ENCODE peak calls at places on chromosomes 16 and 17, in ten cellular contexts. One of them, this sample, is unnamed.

GRCh38 chr16:47475786-47476185 is 14.7 kb downstream of the PHKB start:
- DNase-seq in activated naive CD8-positive, alpha-beta T cell treated with anti-CD3 and anti-CD28 coated beads for 36 hours: no peak
- DNase-seq in KG1: no peak
- DNase-seq in epithelial cell of esophagus: peak
- DNase-seq in germinal center: no peak
- DNase-seq in gastrocnemius medialis: peak
- DNase-seq in T-cell: no peak
- DNase-seq in M059J: peak
- DNase-seq in GOT3: no peak
- DNase-seq in H9: no peak
- DNase-seq in this sample: no peak

GRCh38 chr16:4487955-4488481 is 11.8 kb downstream of the HMOX2 start:
- DNase-seq in KG1: no peak
- DNase-seq in gastrocnemius medialis: no peak
- DNase-seq in H9: no peak
- DNase-seq in epithelial cell of esophagus: peak
- DNase-seq in GOT3: no peak
- DNase-seq in T-cell: no peak
- DNase-seq in germinal center: no peak
- DNase-seq in M059J: peak
- DNase-seq in activated naive CD8-positive, alpha-beta T cell treated with anti-CD3 and anti-CD28 coated beads for 36 hours: no peak
- DNase-seq in this sample: no peak

GRCh38 chr17:80909635-80910034 is 82.0 kb upstream of the CHMP6 start:
- DNase-seq in M059J: no peak
- DNase-seq in H9: no peak
- DNase-seq in gastrocnemius medialis: no peak
- DNase-seq in germinal center: no peak
- DNase-seq in activated naive CD8-positive, alpha-beta T cell treated with anti-CD3 and anti-CD28 coated beads for 36 hours: no peak
- DNase-seq in epithelial cell of esophagus: no peak
- DNase-seq in T-cell: no peak
- DNase-seq in GOT3: no peak
- DNase-seq in KG1: no peak
- DNase-seq in this sample: no peak

GRCh38 chr16:79768594-79768993 is 168.1 kb upstream of the MAF start:
- DNase-seq in M059J: no peak
- DNase-seq in GOT3: no peak
- DNase-seq in epithelial cell of esophagus: no peak
- DNase-seq in activated naive CD8-positive, alpha-beta T cell treated with anti-CD3 and anti-CD28 coated beads for 36 hours: no peak
- DNase-seq in gastrocnemius medialis: no peak
- DNase-seq in T-cell: no peak
- DNase-seq in germinal center: no peak
- DNase-seq in KG1: no peak
- DNase-seq in H9: no peak
- DNase-seq in this sample: no peak

GRCh38 chr17:13931752-13932477 is 137.4 kb upstream of the COX10 start:
- DNase-seq in epithelial cell of esophagus: peak
- DNase-seq in gastrocnemius medialis: peak
- DNase-seq in H9: no peak
- DNase-seq in GOT3: no peak
- DNase-seq in M059J: peak
- DNase-seq in KG1: no peak
- DNase-seq in T-cell: no peak
- DNase-seq in germinal center: peak
- DNase-seq in activated naive CD8-positive, alpha-beta T cell treated with anti-CD3 and anti-CD28 coated beads for 36 hours: no peak
- DNase-seq in this sample: no peak

GRCh38 chr17:59074494-59074893 is 32.2 kb downstream of the TRIM37 start:
- DNase-seq in KG1: no peak
- DNase-seq in germinal center: no peak
- DNase-seq in H9: no peak
- DNase-seq in epithelial cell of esophagus: peak
- DNase-seq in T-cell: no peak
- DNase-seq in gastrocnemius medialis: no peak
- DNase-seq in GOT3: no peak
- DNase-seq in M059J: peak
- DNase-seq in activated naive CD8-positive, alpha-beta T cell treated with anti-CD3 and anti-CD28 coated beads for 36 hours: no peak
- DNase-seq in this sample: peak

GRCh38 chr16:78641463-78641862 is 542.0 kb downstream of the WWOX start:
- DNase-seq in epithelial cell of esophagus: no peak
- DNase-seq in T-cell: no peak
- DNase-seq in M059J: no peak
- DNase-seq in KG1: no peak
- DNase-seq in activated naive CD8-positive, alpha-beta T cell treated with anti-CD3 and anti-CD28 coated beads for 36 hours: no peak
- DNase-seq in GOT3: no peak
- DNase-seq in H9: no peak
- DNase-seq in germinal center: no peak
- DNase-seq in gastrocnemius medialis: no peak
- DNase-seq in this sample: no peak

GRCh38 chr17:63995626-63996025 is 2.5 kb upstream of the PRR29 start:
- DNase-seq in H9: peak
- DNase-seq in activated naive CD8-positive, alpha-beta T cell treated with anti-CD3 and anti-CD28 coated beads for 36 hours: no peak
- DNase-seq in M059J: no peak
- DNase-seq in GOT3: no peak
- DNase-seq in epithelial cell of esophagus: no peak
- DNase-seq in germinal center: no peak
- DNase-seq in T-cell: no peak
- DNase-seq in gastrocnemius medialis: no peak
- DNase-seq in KG1: no peak
- DNase-seq in this sample: no peak

GRCh38 chr17:57106107-57106835 is 21.2 kb downstream of the AKAP1 start:
- DNase-seq in GOT3: no peak
- DNase-seq in H9: peak
- DNase-seq in T-cell: no peak
- DNase-seq in KG1: no peak
- DNase-seq in epithelial cell of esophagus: peak
- DNase-seq in M059J: peak
- DNase-seq in activated naive CD8-positive, alpha-beta T cell treated with anti-CD3 and anti-CD28 coated beads for 36 hours: no peak
- DNase-seq in germinal center: no peak
- DNase-seq in gastrocnemius medialis: peak
- DNase-seq in this sample: no peak

GRCh38 chr16:65201446-65202010 is 79.7 kb upstream of the CDH11 start:
- DNase-seq in T-cell: no peak
- DNase-seq in germinal center: no peak
- DNase-seq in H9: no peak
- DNase-seq in epithelial cell of esophagus: no peak
- DNase-seq in M059J: peak
- DNase-seq in activated naive CD8-positive, alpha-beta T cell treated with anti-CD3 and anti-CD28 coated beads for 36 hours: no peak
- DNase-seq in KG1: no peak
- DNase-seq in GOT3: no peak
- DNase-seq in gastrocnemius medialis: no peak
- DNase-seq in this sample: no peak

GRCh38 chr16:88197481-88198456 is 185.0 kb upstream of the ZNF469 start:
- DNase-seq in M059J: no peak
- DNase-seq in activated naive CD8-positive, alpha-beta T cell treated with anti-CD3 and anti-CD28 coated beads for 36 hours: no peak
- DNase-seq in gastrocnemius medialis: no peak
- DNase-seq in KG1: no peak
- DNase-seq in GOT3: no peak
- DNase-seq in T-cell: no peak
- DNase-seq in germinal center: no peak
- DNase-seq in epithelial cell of esophagus: no peak
- DNase-seq in H9: no peak
- DNase-seq in this sample: no peak

GRCh38 chr17:65455972-65456343 is 105.5 kb downstream of the AXIN2 start:
- DNase-seq in gastrocnemius medialis: peak
- DNase-seq in M059J: peak
- DNase-seq in KG1: no peak
- DNase-seq in T-cell: no peak
- DNase-seq in epithelial cell of esophagus: no peak
- DNase-seq in germinal center: no peak
- DNase-seq in GOT3: no peak
- DNase-seq in activated naive CD8-positive, alpha-beta T cell treated with anti-CD3 and anti-CD28 coated beads for 36 hours: no peak
- DNase-seq in H9: peak
- DNase-seq in this sample: peak

GRCh38 chr16:49456763-49457162 is 83.2 kb downstream of the C16orf78 start:
- DNase-seq in germinal center: no peak
- DNase-seq in GOT3: no peak
- DNase-seq in gastrocnemius medialis: no peak
- DNase-seq in KG1: no peak
- DNase-seq in epithelial cell of esophagus: no peak
- DNase-seq in activated naive CD8-positive, alpha-beta T cell treated with anti-CD3 and anti-CD28 coated beads for 36 hours: no peak
- DNase-seq in M059J: no peak
- DNase-seq in H9: peak
- DNase-seq in T-cell: no peak
- DNase-seq in this sample: no peak

GRCh38 chr16:11530171-11530940 is 56.4 kb downstream of the LITAF start:
- DNase-seq in M059J: peak
- DNase-seq in gastrocnemius medialis: no peak
- DNase-seq in H9: no peak
- DNase-seq in T-cell: no peak
- DNase-seq in GOT3: no peak
- DNase-seq in germinal center: no peak
- DNase-seq in KG1: no peak
- DNase-seq in activated naive CD8-positive, alpha-beta T cell treated with anti-CD3 and anti-CD28 coated beads for 36 hours: no peak
- DNase-seq in epithelial cell of esophagus: no peak
- DNase-seq in this sample: no peak

GRCh38 chr17:66625321-66625767 is 209.6 kb upstream of the CACNG5 start:
- DNase-seq in M059J: peak
- DNase-seq in GOT3: no peak
- DNase-seq in KG1: no peak
- DNase-seq in T-cell: no peak
- DNase-seq in gastrocnemius medialis: no peak
- DNase-seq in H9: no peak
- DNase-seq in activated naive CD8-positive, alpha-beta T cell treated with anti-CD3 and anti-CD28 coated beads for 36 hours: no peak
- DNase-seq in germinal center: no peak
- DNase-seq in epithelial cell of esophagus: peak
- DNase-seq in this sample: peak

GRCh38 chr17:9370464-9370863 is 205.2 kb downstream of the STX8 start:
- DNase-seq in M059J: peak
- DNase-seq in germinal center: no peak
- DNase-seq in epithelial cell of esophagus: peak
- DNase-seq in H9: no peak
- DNase-seq in KG1: no peak
- DNase-seq in GOT3: no peak
- DNase-seq in gastrocnemius medialis: no peak
- DNase-seq in T-cell: no peak
- DNase-seq in activated naive CD8-positive, alpha-beta T cell treated with anti-CD3 and anti-CD28 coated beads for 36 hours: no peak
- DNase-seq in this sample: no peak

GRCh38 chr16:81863630-81864352 is 84.7 kb downstream of the PLCG2 start:
- DNase-seq in germinal center: peak
- DNase-seq in epithelial cell of esophagus: no peak
- DNase-seq in KG1: no peak
- DNase-seq in activated naive CD8-positive, alpha-beta T cell treated with anti-CD3 and anti-CD28 coated beads for 36 hours: no peak
- DNase-seq in H9: peak
- DNase-seq in gastrocnemius medialis: no peak
- DNase-seq in GOT3: no peak
- DNase-seq in M059J: no peak
- DNase-seq in T-cell: no peak
- DNase-seq in this sample: no peak

GRCh38 chr17:17189559-17189958 is 16.6 kb downstream of the PLD6 start:
- DNase-seq in H9: no peak
- DNase-seq in germinal center: no peak
- DNase-seq in M059J: no peak
- DNase-seq in gastrocnemius medialis: no peak
- DNase-seq in T-cell: no peak
- DNase-seq in KG1: no peak
- DNase-seq in GOT3: no peak
- DNase-seq in activated naive CD8-positive, alpha-beta T cell treated with anti-CD3 and anti-CD28 coated beads for 36 hours: no peak
- DNase-seq in epithelial cell of esophagus: peak
- DNase-seq in this sample: no peak

GRCh38 chr16:495127-495748 is 32.3 kb upstream of the CAPN15 start:
- DNase-seq in gastrocnemius medialis: no peak
- DNase-seq in T-cell: no peak
- DNase-seq in KG1: no peak
- DNase-seq in epithelial cell of esophagus: peak
- DNase-seq in germinal center: peak
- DNase-seq in M059J: peak
- DNase-seq in GOT3: no peak
- DNase-seq in H9: peak
- DNase-seq in activated naive CD8-positive, alpha-beta T cell treated with anti-CD3 and anti-CD28 coated beads for 36 hours: peak
- DNase-seq in this sample: peak

GRCh38 chr17:57242148-57242547 is 14.2 kb upstream of the MSI2 start:
- DNase-seq in epithelial cell of esophagus: no peak
- DNase-seq in germinal center: no peak
- DNase-seq in gastrocnemius medialis: peak
- DNase-seq in M059J: no peak
- DNase-seq in T-cell: no peak
- DNase-seq in KG1: no peak
- DNase-seq in GOT3: no peak
- DNase-seq in H9: no peak
- DNase-seq in activated naive CD8-positive, alpha-beta T cell treated with anti-CD3 and anti-CD28 coated beads for 36 hours: no peak
- DNase-seq in this sample: no peak

GRCh38 chr16:20383106-20384029 is 21.2 kb downstream of the PDILT start:
- DNase-seq in H9: peak
- DNase-seq in T-cell: no peak
- DNase-seq in KG1: peak
- DNase-seq in germinal center: peak
- DNase-seq in GOT3: peak
- DNase-seq in M059J: peak
- DNase-seq in activated naive CD8-positive, alpha-beta T cell treated with anti-CD3 and anti-CD28 coated beads for 36 hours: peak
- DNase-seq in epithelial cell of esophagus: peak
- DNase-seq in gastrocnemius medialis: peak
- DNase-seq in this sample: peak

GRCh38 chr16:11004957-11005610 is 60.7 kb downstream of the CLEC16A start:
- DNase-seq in activated naive CD8-positive, alpha-beta T cell treated with anti-CD3 and anti-CD28 coated beads for 36 hours: no peak
- DNase-seq in KG1: no peak
- DNase-seq in gastrocnemius medialis: no peak
- DNase-seq in GOT3: no peak
- DNase-seq in M059J: peak
- DNase-seq in T-cell: no peak
- DNase-seq in germinal center: no peak
- DNase-seq in epithelial cell of esophagus: peak
- DNase-seq in H9: no peak
- DNase-seq in this sample: no peak

GRCh38 chr17:11264183-11264871 is 23.3 kb downstream of the SHISA6 start:
- DNase-seq in M059J: no peak
- DNase-seq in KG1: no peak
- DNase-seq in T-cell: no peak
- DNase-seq in activated naive CD8-positive, alpha-beta T cell treated with anti-CD3 and anti-CD28 coated beads for 36 hours: no peak
- DNase-seq in H9: no peak
- DNase-seq in epithelial cell of esophagus: no peak
- DNase-seq in gastrocnemius medialis: no peak
- DNase-seq in germinal center: no peak
- DNase-seq in GOT3: no peak
- DNase-seq in this sample: no peak

GRCh38 chr16:4158143-4159093 is 42.2 kb upstream of the ADCY9 start:
- DNase-seq in H9: no peak
- DNase-seq in GOT3: no peak
- DNase-seq in gastrocnemius medialis: no peak
- DNase-seq in M059J: no peak
- DNase-seq in T-cell: no peak
- DNase-seq in KG1: no peak
- DNase-seq in epithelial cell of esophagus: no peak
- DNase-seq in activated naive CD8-positive, alpha-beta T cell treated with anti-CD3 and anti-CD28 coated beads for 36 hours: no peak
- DNase-seq in germinal center: no peak
- DNase-seq in this sample: no peak

GRCh38 chr16:77993586-77993985 is 28.8 kb upstream of the CLEC3A start:
- DNase-seq in activated naive CD8-positive, alpha-beta T cell treated with anti-CD3 and anti-CD28 coated beads for 36 hours: no peak
- DNase-seq in epithelial cell of esophagus: peak
- DNase-seq in M059J: no peak
- DNase-seq in gastrocnemius medialis: no peak
- DNase-seq in H9: no peak
- DNase-seq in KG1: no peak
- DNase-seq in germinal center: no peak
- DNase-seq in T-cell: no peak
- DNase-seq in GOT3: no peak
- DNase-seq in this sample: no peak

GRCh38 chr17:7927596-7927995 is 2.1 kb downstream of the KCNAB3 start:
- DNase-seq in gastrocnemius medialis: no peak
- DNase-seq in T-cell: no peak
- DNase-seq in H9: peak
- DNase-seq in GOT3: no peak
- DNase-seq in activated naive CD8-positive, alpha-beta T cell treated with anti-CD3 and anti-CD28 coated beads for 36 hours: no peak
- DNase-seq in germinal center: no peak
- DNase-seq in M059J: peak
- DNase-seq in epithelial cell of esophagus: peak
- DNase-seq in KG1: no peak
- DNase-seq in this sample: no peak

GRCh38 chr16:17397499-17397891 is 73.3 kb downstream of the XYLT1 start:
- DNase-seq in germinal center: no peak
- DNase-seq in GOT3: no peak
- DNase-seq in gastrocnemius medialis: no peak
- DNase-seq in T-cell: no peak
- DNase-seq in KG1: no peak
- DNase-seq in H9: no peak
- DNase-seq in epithelial cell of esophagus: no peak
- DNase-seq in M059J: peak
- DNase-seq in activated naive CD8-positive, alpha-beta T cell treated with anti-CD3 and anti-CD28 coated beads for 36 hours: no peak
- DNase-seq in this sample: no peak

GRCh38 chr16:72877374-72878028 is 170.4 kb downstream of the ZFHX3 start:
- DNase-seq in H9: no peak
- DNase-seq in gastrocnemius medialis: no peak
- DNase-seq in T-cell: no peak
- DNase-seq in epithelial cell of esophagus: peak
- DNase-seq in GOT3: no peak
- DNase-seq in KG1: peak
- DNase-seq in activated naive CD8-positive, alpha-beta T cell treated with anti-CD3 and anti-CD28 coated beads for 36 hours: no peak
- DNase-seq in germinal center: no peak
- DNase-seq in M059J: peak
- DNase-seq in this sample: peak

This sample was measured in HTR-8/SVneo.